ENCODE peak calls at places on chromosomes 6 and 20, in four cellular contexts. M, H, U and F are unnamed samples.

GRCh38 chr6:151808331-151809241 is 1.1 kb downstream of the ESR1 start:
- DNase-seq in H (no peak), M (no peak), U (no peak), F (no peak)

GRCh38 chr6:119077643-119078448 is 618 bp downstream of the FAM184A start:
- DNase-seq in M (peak; percentile 70), U (no peak), H (peak; percentile 65), F (no peak)

GRCh38 chr6:103167345-103167744 is 1692.4 kb downstream of the HACE1 start:
- DNase-seq in M (no peak), H (no peak), U (no peak), F (no peak)

GRCh38 chr6:12977851-12978250 is 261.3 kb downstream of the PHACTR1 start:
- DNase-seq in M (no peak), U (no peak), H (no peak), F (no peak)

GRCh38 chr6:164216368-164216767 is 801.9 kb downstream of the QKI start:
- DNase-seq in M (no peak), U (no peak), H (no peak), F (no peak)

GRCh38 chr20:1330075-1330830 is 1.3 kb upstream of the SDCBP2 start:
- DNase-seq in M (peak; percentile 39), U (no peak), H (no peak), F (no peak)

GRCh38 chr6:34142046-34142445 is 3.8 kb downstream of the GRM4 start:
- DNase-seq in H (no peak), U (no peak), M (no peak), F (no peak)

GRCh38 chr6:79694156-79694555 is 63.0 kb downstream of the SH3BGRL2 start:
- DNase-seq in H (no peak), U (no peak), M (no peak), F (no peak)

GRCh38 chr6:21073318-21073839 is 520.2 kb upstream of the SOX4 start:
- DNase-seq in M (no peak), H (no peak), U (no peak), F (no peak)

GRCh38 chr20:59138114-59138602 is 25.5 kb upstream of the ZNF831 start:
- DNase-seq in H (no peak), M (no peak), U (no peak), F (no peak)

GRCh38 chr20:48673485-48673884 is 154.3 kb downstream of the PREX1 start:
- DNase-seq in M (no peak), U (no peak), H (no peak), F (no peak)

GRCh38 chr6:7979831-7980230 is 69.2 kb upstream of the TXNDC5 start:
- DNase-seq in U (no peak), H (no peak), M (no peak), F (no peak)

GRCh38 chr6:165729307-165729936 is 66.4 kb upstream of the PDE10A start:
- DNase-seq in H (no peak), U (peak; percentile 27), M (peak; percentile 44), F (no peak)

GRCh38 chr20:37522258-37523011 is 1.4 kb downstream of the NNAT start:
- DNase-seq in M (no peak), H (peak; percentile 61), U (no peak), F (peak; percentile 58)

GRCh38 chr6:80214436-80215022 is 108.1 kb downstream of the BCKDHB start:
- DNase-seq in M (peak; percentile 8), H (no peak), U (peak; percentile 28), F (peak; percentile 20)

GRCh38 chr6:115613488-115613887 is 447.2 kb downstream of the FRK start:
- DNase-seq in H (no peak), U (no peak), M (no peak), F (no peak)

GRCh38 chr6:90103056-90103793 is 193.4 kb downstream of the BACH2 start:
- DNase-seq in U (no peak), M (peak; percentile 33), H (no peak), F (no peak)

GRCh38 chr20:36881888-36882287 is 6.0 kb downstream of the TLDC2 start:
- DNase-seq in M (no peak), U (no peak), H (no peak), F (no peak)

GRCh38 chr6:104887350-104887749 is 27.6 kb upstream of the HACE1 start:
- DNase-seq in M (peak; percentile 2), H (no peak), U (peak; percentile 40), F (no peak)

GRCh38 chr6:33359331-33359730 is 32.3 kb upstream of the KIFC1 start:
- DNase-seq in U (no peak), M (no peak), H (no peak), F (no peak)